ENCODE peak calls at places on chromosomes 13 and 19, in nine cellular contexts. C is stimulated activated CD4-positive, alpha-beta T cell treated with anti-CD3 and anti-CD28 coated beads, TNF-alpha, amount 100 ng/mL, for 1 hour; M is cardiac fibroblast; Q is T-helper 9 cell; U is anterior cingulate cortex; G is activated B cell treated with CpG ODN at 0.5 μM for 24 hours; V is mesendoderm; L is mucosa of descending colon; E is psoas muscle. X is an unnamed sample.

GRCh38 chr13:75079226-75079625 is 402.7 kb downstream of the TBC1D4 start:
- DNase-seq in C (no peak), M (peak), Q (no peak), U (no peak), G (no peak), V (no peak), L (no peak), E (no peak), X (no peak)

GRCh38 chr19:47109541-47110375 is 3.8 kb downstream of the ZC3H4 start:
- DNase-seq in C (no peak), M (peak), Q (no peak), U (no peak), G (no peak), V (peak), L (no peak), E (no peak), X (peak)

GRCh38 chr19:6521718-6522646 is 8.8 kb upstream of the TNFSF9 start:
- DNase-seq in C (no peak), M (no peak), Q (peak), U (no peak), G (peak), V (peak), L (peak), E (no peak), X (no peak)

GRCh38 chr13:84843368-84843767 is 955.9 kb downstream of the SLITRK6 start:
- DNase-seq in C (no peak), M (no peak), Q (no peak), U (no peak), G (no peak), V (no peak), L (no peak), E (no peak), X (no peak)

GRCh38 chr19:48419158-48419920 is 25.9 kb downstream of the GRIN2D start:
- DNase-seq in C (no peak), M (peak), Q (peak), U (no peak), G (peak), V (peak), L (peak), E (peak), X (no peak)

GRCh38 chr19:46000497-46001246 is 5.4 kb downstream of the CCDC61 start:
- DNase-seq in C (peak), M (no peak), Q (peak), U (peak), G (peak), V (peak), L (peak), E (no peak), X (peak)

GRCh38 chr13:105410602-105411001 is 1124.9 kb downstream of the EFNB2 start:
- DNase-seq in C (no peak), M (peak), Q (no peak), U (peak), G (no peak), V (peak), L (peak), E (peak), X (peak)

GRCh38 chr19:10553943-10554381 is 10.3 kb downstream of the ATG4D start:
- DNase-seq in C (no peak), M (no peak), Q (peak), U (no peak), G (peak), V (no peak), L (peak), E (peak), X (no peak)

GRCh38 chr19:57152921-57153320 is 7.9 kb upstream of the ZIM3 start:
- DNase-seq in C (no peak), M (no peak), Q (no peak), U (no peak), G (no peak), V (no peak), L (no peak), E (no peak), X (no peak)

GRCh38 chr13:65926750-65927171 is 1303.4 kb downstream of the PCDH9 start:
- DNase-seq in C (no peak), M (peak), Q (no peak), U (no peak), G (no peak), V (peak), L (peak), E (peak), X (peak)

GRCh38 chr13:75136151-75136550 is 345.8 kb downstream of the TBC1D4 start:
- DNase-seq in C (no peak), M (no peak), Q (no peak), U (no peak), G (no peak), V (no peak), L (no peak), E (no peak), X (no peak)

GRCh38 chr13:26037302-26037701 is 14.5 kb downstream of the SHISA2 start:
- DNase-seq in C (no peak), M (peak), Q (no peak), U (peak), G (no peak), V (peak), L (no peak), E (no peak), X (no peak)

GRCh38 chr13:21957833-21958232 is 287.0 kb downstream of the FGF9 start:
- DNase-seq in C (no peak), M (no peak), Q (no peak), U (no peak), G (no peak), V (no peak), L (no peak), E (no peak), X (no peak)

GRCh38 chr19:6186435-6186834 is 51.0 kb downstream of the ACSBG2 start:
- DNase-seq in C (no peak), M (no peak), Q (no peak), U (no peak), G (no peak), V (no peak), L (no peak), E (no peak), X (no peak)

GRCh38 chr19:17837972-17838371 is 9.8 kb downstream of the JAK3 start:
- DNase-seq in C (no peak), M (no peak), Q (no peak), U (no peak), G (no peak), V (no peak), L (no peak), E (no peak), X (no peak)

GRCh38 chr13:93745884-93746283 is 519.3 kb downstream of the GPC6 start:
- DNase-seq in C (no peak), M (peak), Q (no peak), U (no peak), G (no peak), V (no peak), L (no peak), E (no peak), X (no peak)

GRCh38 chr19:7529246-7529600 is 6.3 kb upstream of the PNPLA6 start:
- DNase-seq in C (no peak), M (no peak), Q (no peak), U (no peak), G (no peak), V (no peak), L (no peak), E (no peak), X (no peak)

GRCh38 chr19:30783936-30784335 is 411.8 kb downstream of the ZNF536 start:
- DNase-seq in C (no peak), M (no peak), Q (no peak), U (no peak), G (no peak), V (no peak), L (no peak), E (no peak), X (no peak)

GRCh38 chr13:61255035-61255796 is 160.4 kb downstream of the PCDH20 start:
- DNase-seq in C (no peak), M (peak), Q (no peak), U (no peak), G (no peak), V (peak), L (no peak), E (no peak), X (no peak)

GRCh38 chr13:48446454-48446853 is 33.5 kb upstream of the LPAR6 start:
- DNase-seq in C (no peak), M (peak), Q (no peak), U (no peak), G (no peak), V (no peak), L (no peak), E (no peak), X (no peak)

GRCh38 chr19:15417699-15418098 is 1.1 kb downstream of the AKAP8L start:
- DNase-seq in C (no peak), M (peak), Q (no peak), U (no peak), G (no peak), V (peak), L (no peak), E (peak), X (no peak)

GRCh38 chr13:89982406-89983085 is 1364.9 kb upstream of the MIR17HG start:
- DNase-seq in C (no peak), M (peak), Q (no peak), U (no peak), G (no peak), V (no peak), L (no peak), E (no peak), X (no peak)

GRCh38 chr13:94557836-94558235 is 38.1 kb downstream of the TGDS start:
- DNase-seq in C (no peak), M (no peak), Q (no peak), U (no peak), G (no peak), V (no peak), L (no peak), E (no peak), X (no peak)